ENCODE peak calls at places on chromosomes 13 and 19, in seven cellular contexts. D is OCI-LY7; H is left lung; A is testis; C is heart right ventricle; K is A673; Y is CD4-positive, CD25-positive, alpha-beta regulatory T cell. U is an unnamed sample. For H3K4me1, the result is how much of the 10 kb centered on the place peaks cover.

GRCh38 chr19:45630463-45630862 is 8.7 kb downstream of the EML2 start:
- DNase-seq in D (no peak), H (no peak), A (no peak), C (no peak), K (peak), Y (no peak), U (no peak)

GRCh38 chr13:54415753-54416366 is 1387.2 kb downstream of the OLFM4 start:
- DNase-seq in D (no peak), H (no peak), A (no peak), C (no peak), K (no peak), Y (no peak), U (no peak)

GRCh38 chr13:98171806-98172569 is 5.1 kb downstream of the RNF113B start:
- DNase-seq in D (no peak), H (no peak), A (peak), C (peak), K (peak), Y (no peak), U (no peak)

GRCh38 chr19:13163609-13164364 is 13.6 kb downstream of the IER2 start:
- DNase-seq in D (peak), H (peak), A (peak), C (peak), K (peak), Y (peak), U (peak)

GRCh38 chr19:3556978-3557460 is 367 bp downstream of the MFSD12 start:
- DNase-seq in D (peak), H (peak), A (no peak), C (no peak), K (no peak), Y (peak), U (peak)

GRCh38 chr13:49314344-49314882 is 66.7 kb downstream of the CDADC1 start:
- DNase-seq in D (no peak), H (no peak), A (no peak), C (no peak), K (no peak), Y (no peak), U (no peak)

GRCh38 chr13:44334751-44335150 is 38.9 kb upstream of the SERP2 start:
- DNase-seq in D (no peak), H (no peak), A (no peak), C (no peak), K (no peak), Y (no peak), U (no peak)

GRCh38 chr19:16051254-16052025 is 24.9 kb upstream of the TPM4 start:
- DNase-seq in D (peak), H (no peak), A (peak), C (no peak), K (peak), Y (peak), U (no peak)

GRCh38 chr13:93388701-93389100 is 162.1 kb downstream of the GPC6 start:
- DNase-seq in D (no peak), H (no peak), A (no peak), C (no peak), K (no peak), Y (no peak), U (no peak)

GRCh38 chr13:33369073-33369472 is 83.5 kb upstream of the STARD13 start:
- DNase-seq in D (no peak), H (no peak), A (no peak), C (no peak), K (no peak), Y (no peak), U (no peak)

GRCh38 chr13:41284512-41285288 is 21.3 kb upstream of the MTRF1 start:
- DNase-seq in D (no peak), H (no peak), A (no peak), C (no peak), K (no peak), Y (no peak), U (no peak)

GRCh38 chr13:34346626-34347025 is 528.7 kb downstream of the RFC3 start:
- DNase-seq in D (no peak), H (no peak), A (no peak), C (no peak), K (no peak), Y (no peak), U (no peak)

GRCh38 chr19:4064551-4065260 is 2.0 kb downstream of the ZBTB7A start:
- DNase-seq in D (peak), H (peak), A (peak), C (peak), K (peak), Y (peak), U (no peak)

GRCh38 chr13:50357136-50357535 is 341.9 kb downstream of the KCNRG start:
- DNase-seq in D (no peak), H (no peak), A (no peak), C (no peak), K (no peak), Y (no peak), U (no peak)

GRCh38 chr13:111490611-111491010 is 170.2 kb downstream of the TEX29 start:
- DNase-seq in D (no peak), H (peak), A (peak), C (no peak), K (no peak), Y (no peak), U (no peak)

GRCh38 chr19:633068-633785 is at the start of gene POLRMT:
- DNase-seq in D (peak), H (peak), A (peak), C (peak), K (peak), Y (peak), U (peak)

GRCh38 chr13:61275251-61275650 is 140.4 kb downstream of the PCDH20 start:
- DNase-seq in D (no peak), H (no peak), A (no peak), C (no peak), K (no peak), Y (no peak), U (no peak)

GRCh38 chr13:40668335-40668734 is 1.9 kb upstream of the FOXO1 start:
- DNase-seq in D (peak), H (no peak), A (peak), C (peak), K (peak), Y (no peak), U (peak)

GRCh38 chr19:32677657-32678056 is 2.0 kb downstream of the RGS9BP start:
- DNase-seq in D (no peak), H (no peak), A (no peak), C (no peak), K (peak), Y (no peak), U (no peak)

GRCh38 chr13:23778879-23779278 is 110.3 kb downstream of the MIPEP start:
- DNase-seq in D (no peak), H (no peak), A (no peak), C (no peak), K (no peak), Y (no peak), U (no peak)

GRCh38 chr13:51444922-51445321 is 7.9 kb downstream of the INTS6 start:
- DNase-seq in D (no peak), H (no peak), A (no peak), C (no peak), K (peak), Y (peak), U (no peak)

GRCh38 chr19:8610928-8611284 is 391 bp upstream of the ADAMTS10 start:
- DNase-seq in D (no peak), H (no peak), A (no peak), C (no peak), K (no peak), Y (no peak), U (no peak)

DNA sequence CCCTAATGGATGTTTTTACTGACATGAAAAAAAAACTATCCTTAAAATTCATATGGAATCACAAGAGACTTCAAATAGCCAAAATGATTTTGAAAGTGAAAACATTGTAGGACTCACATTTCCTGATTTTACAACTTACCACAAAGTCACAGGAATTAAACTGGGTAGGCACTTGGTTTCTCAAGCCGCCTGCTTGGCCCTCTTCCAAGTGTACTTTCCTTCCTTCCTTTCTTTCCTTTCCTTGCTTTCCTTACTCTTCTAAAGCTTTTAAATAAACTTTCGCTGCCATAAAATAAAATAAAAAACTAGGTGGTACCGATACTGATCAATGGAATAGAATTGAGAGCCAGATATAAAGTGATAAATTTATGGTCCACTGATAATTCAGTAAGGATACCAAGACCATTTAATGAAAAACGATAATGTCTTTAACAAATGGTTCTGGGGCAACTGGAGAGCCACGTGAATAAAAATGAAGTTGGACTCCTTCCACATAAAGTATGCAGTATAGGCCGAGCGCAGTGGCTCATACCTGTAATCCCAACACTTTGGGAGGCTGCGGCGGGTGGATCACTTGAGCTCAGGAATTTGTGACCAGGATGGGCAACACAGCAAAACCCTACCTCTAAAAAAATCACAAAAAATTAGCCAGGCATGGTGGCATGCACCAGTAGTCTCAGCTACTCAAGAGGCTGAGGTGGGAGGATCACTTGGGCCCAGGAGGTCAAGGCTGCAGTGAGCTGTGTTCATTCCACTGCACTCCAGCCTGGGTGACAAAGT is 20.7 kb upstream of the CD33 start:
- DNase-seq in D (no peak), H (no peak), A (no peak), C (no peak), K (no peak), Y (no peak), U (no peak)
- H3K4me1 ChIP-seq in D (under half), H (under half), A (under half), C (under half), K (under half), Y (under half), U (under half)

GRCh38 chr19:20334760-20335159 is 167.7 kb downstream of the ZNF486 start:
- DNase-seq in D (no peak), H (no peak), A (no peak), C (no peak), K (no peak), Y (no peak), U (no peak)
- H3K27ac ChIP-seq in D (no peak), H (no peak), A (no peak), C (no peak), K (no peak), Y (no peak), U (no peak)

GRCh38 chr19:1753730-1754442 is 580 bp downstream of the ONECUT3 start:
- DNase-seq in D (no peak), H (no peak), A (no peak), C (no peak), K (no peak), Y (no peak), U (no peak)

GRCh38 chr19:1751367-1752008 is 1.8 kb upstream of the ONECUT3 start:
- DNase-seq in D (no peak), H (peak), A (no peak), C (no peak), K (no peak), Y (no peak), U (no peak)

GRCh38 chr19:1752757-1753728 is at the start of gene ONECUT3:
- DNase-seq in D (no peak), H (no peak), A (no peak), C (no peak), K (no peak), Y (no peak), U (no peak)

GRCh38 chr19:1750343-1751021 is 2.8 kb upstream of the ONECUT3 start:
- DNase-seq in D (no peak), H (peak), A (no peak), C (no peak), K (no peak), Y (no peak), U (no peak)

GRCh38 chr19:1752009-1752756 is 1.1 kb upstream of the ONECUT3 start:
- DNase-seq in D (peak), H (peak), A (no peak), C (no peak), K (no peak), Y (no peak), U (no peak)
- H3K4me1 ChIP-seq in D (under half), H (under half), A (under half), C (under half), K (under half), Y (under half), U (under half)

DNA sequence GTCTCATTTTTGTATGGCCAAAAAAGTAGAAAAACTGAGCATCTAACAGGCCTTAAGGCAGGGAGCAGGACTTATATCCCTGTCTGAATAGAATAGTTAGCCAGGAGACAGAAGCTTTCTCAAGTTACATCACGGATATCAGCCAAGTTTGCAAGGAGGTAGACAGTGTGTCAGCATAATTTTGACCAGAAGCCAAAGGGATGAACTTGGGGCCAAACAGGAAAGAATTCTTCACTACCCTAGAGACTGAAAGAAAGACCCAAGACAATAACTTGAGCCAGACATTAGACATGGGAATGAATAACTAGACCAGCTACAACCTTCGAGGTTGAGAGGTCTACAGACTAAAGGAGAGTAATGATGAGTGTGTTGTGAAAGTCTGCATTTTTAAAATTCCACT is 48.1 kb upstream of the PCDH9 start:
- DNase-seq in D (no peak), H (no peak), A (no peak), C (no peak), K (no peak), Y (no peak), U (no peak)
- H3K27ac ChIP-seq in D (no peak), H (no peak), A (no peak), C (no peak), K (no peak), Y (no peak), U (no peak)

GRCh38 chr13:46596501-46596900 is 43.5 kb downstream of the LRCH1 start:
- DNase-seq in D (no peak), H (no peak), A (no peak), C (no peak), K (no peak), Y (no peak), U (no peak)
- H3K4me1 ChIP-seq in D (half or more), H (under half), A (under half), C (half or more), K (half or more), Y (under half), U (half or more)

GRCh38 chr19:18422530-18423191 is 3.5 kb downstream of the SSBP4 start:
- DNase-seq in D (peak), H (peak), A (no peak), C (no peak), K (no peak), Y (peak), U (no peak)
- H3K27ac ChIP-seq in D (peak), H (no peak), A (no peak), C (no peak), K (peak), Y (peak), U (no peak)

DNA sequence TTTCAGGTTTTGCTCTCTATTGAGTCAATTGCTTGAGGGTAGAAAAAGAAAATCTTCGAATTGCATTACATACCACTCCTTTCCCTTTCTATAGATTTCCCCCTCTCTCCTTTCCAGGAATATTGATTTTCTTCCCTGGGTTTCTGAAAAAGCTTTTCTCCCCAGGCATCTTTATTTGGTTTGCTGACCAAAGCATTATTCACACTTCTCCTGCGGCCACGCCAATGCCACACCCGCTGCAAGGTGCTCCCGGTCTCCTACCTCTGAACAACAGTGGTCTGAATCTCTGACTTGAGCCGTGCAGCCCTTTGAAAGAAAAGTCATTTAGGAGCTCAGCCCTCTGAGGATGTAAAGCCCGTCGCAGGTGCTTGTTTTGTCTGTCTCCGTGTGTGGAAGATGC is 350.9 kb upstream of the TMTC4 start:
- DNase-seq in D (no peak), H (no peak), A (no peak), C (no peak), K (no peak), Y (no peak), U (no peak)
- H3K4me1 ChIP-seq in D (under half), H (under half), A (under half), C (under half), K (under half), Y (under half), U (under half)

GRCh38 chr13:19818223-19818842 is 35.6 kb upstream of the PSPC1 start:
- DNase-seq in D (peak), H (peak), A (peak), C (peak), K (peak), Y (peak), U (peak)

GRCh38 chr13:19822673-19823072 is 39.9 kb upstream of the PSPC1 start:
- DNase-seq in D (no peak), H (no peak), A (no peak), C (no peak), K (no peak), Y (no peak), U (no peak)

GRCh38 chr13:19817106-19817505 is 34.4 kb upstream of the PSPC1 start:
- DNase-seq in D (no peak), H (no peak), A (no peak), C (no peak), K (no peak), Y (no peak), U (no peak)

GRCh38 chr13:19817510-19818158 is 34.9 kb upstream of the PSPC1 start:
- DNase-seq in D (no peak), H (no peak), A (no peak), C (no peak), K (no peak), Y (no peak), U (no peak)
- H3K27ac ChIP-seq in D (no peak), H (no peak), A (no peak), C (no peak), K (no peak), Y (no peak), U (no peak)

DNA sequence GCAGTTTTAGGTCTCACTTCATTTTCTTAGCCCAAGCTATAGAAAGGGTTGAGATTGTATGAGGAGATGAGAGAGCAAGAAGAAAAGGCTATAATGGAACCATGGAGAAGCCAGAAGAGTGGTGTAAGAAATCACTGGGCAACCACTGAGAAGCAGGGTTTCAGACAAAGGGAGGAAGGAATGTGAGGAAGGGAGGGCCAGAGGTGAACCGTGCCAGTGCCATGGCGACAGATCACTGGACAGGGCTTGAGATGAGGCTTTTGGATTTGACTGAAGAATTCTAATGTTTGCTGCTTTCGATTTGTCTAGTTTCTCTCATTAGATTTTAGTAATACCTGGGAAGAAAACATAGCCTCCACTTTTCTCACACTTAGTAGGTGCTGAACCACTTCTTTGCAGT is 6.3 kb upstream of the GPR183 start:
- DNase-seq in D (no peak), H (no peak), A (no peak), C (no peak), K (no peak), Y (no peak), U (no peak)
- H3K4me1 ChIP-seq in D (under half), H (under half), A (under half), C (under half), K (under half), Y (half or more), U (half or more)

U was measured in CD8-positive, alpha-beta T cell.